ENCODE peak calls at places on chromosome 12, in seven cellular contexts. Y, U, S, Q, P, A and D are unnamed samples.

GRCh38 chr12:120100630-120101029 is 15.9 kb downstream of the RAB35 start:
- DNase-seq in Y (no peak), U (no peak), P (no peak), Q (no peak), S (no peak), A (no peak), D (peak; percentile 69)

GRCh38 chr12:120261951-120262851 is 3.3 kb downstream of the PXN start:
- DNase-seq in A (peak; percentile 34), S (peak; percentile 67), P (no peak), Y (peak; percentile 55), Q (peak; percentile 74), U (no peak), D (no peak)

GRCh38 chr12:91017511-91018263 is 12.9 kb upstream of the EPYC start:
- DNase-seq in P (no peak), A (no peak), U (no peak), Q (no peak), Y (no peak), S (no peak), D (no peak)

GRCh38 chr12:82923935-82924334 is 237.2 kb downstream of the TMTC2 start:
- DNase-seq in Y (no peak), U (no peak), Q (no peak), P (no peak), S (no peak), A (no peak), D (no peak)

GRCh38 chr12:12505544-12506501 is 56.8 kb downstream of the DUSP16 start:
- DNase-seq in U (no peak), A (no peak), P (no peak), S (peak; percentile 70), Q (no peak), Y (peak; percentile 73), D (peak; percentile 87)

GRCh38 chr12:130063866-130064265 is 98.4 kb upstream of the FZD10 start:
- DNase-seq in P (no peak), U (no peak), Y (no peak), Q (no peak), A (no peak), S (no peak), D (no peak)

GRCh38 chr12:2640709-2641108 is 154.1 kb upstream of the FKBP4 start:
- DNase-seq in P (no peak), S (peak; percentile 95), Q (peak; percentile 76), U (no peak), Y (peak; percentile 95), A (peak; percentile 52), D (peak; percentile 98)

GRCh38 chr12:121128908-121129704 is 3.6 kb upstream of the P2RX7 start:
- DNase-seq in U (peak; percentile 93), Y (no peak), P (no peak), S (peak; percentile 85), Q (peak; percentile 55), A (peak; percentile 36), D (peak; percentile 7)

GRCh38 chr12:84508325-84508861 is 404.2 kb downstream of the SLC6A15 start:
- DNase-seq in U (no peak), Q (peak; percentile 60), P (peak; percentile 3), Y (peak; percentile 80), A (peak; percentile 24), S (peak; percentile 78), D (peak; percentile 88)

GRCh38 chr12:108582981-108583770 is 14.7 kb downstream of the TMEM119 start:
- DNase-seq in Y (no peak), P (no peak), U (no peak), S (no peak), A (no peak), Q (no peak), D (no peak)

GRCh38 chr12:25690996-25691864 is 138.1 kb upstream of the LMNTD1 start:
- DNase-seq in S (no peak), P (no peak), Q (no peak), U (peak; percentile 23), A (no peak), Y (no peak), D (no peak)

GRCh38 chr12:24398605-24399004 is 449.1 kb upstream of the SOX5 start:
- DNase-seq in Y (no peak), A (no peak), U (no peak), Q (no peak), S (peak; percentile 23), P (no peak), D (no peak)

GRCh38 chr12:108812324-108812723 is 45.1 kb downstream of the SSH1 start:
- DNase-seq in S (no peak), P (no peak), Q (no peak), Y (no peak), U (no peak), A (no peak), D (no peak)

GRCh38 chr12:115273446-115273845 is 589.5 kb upstream of the TBX3 start:
- DNase-seq in U (no peak), P (no peak), Y (no peak), Q (no peak), S (no peak), A (no peak), D (no peak)

GRCh38 chr12:76080729-76081415 is 3.6 kb downstream of the NAP1L1 start:
- DNase-seq in P (no peak), A (peak; percentile 18), S (peak; percentile 20), U (no peak), Q (peak; percentile 37), Y (no peak), D (peak; percentile 6)

GRCh38 chr12:39619660-39620433 is at the start of gene ABCD2:
- DNase-seq in A (peak; percentile 28), P (peak; percentile 66), Q (peak; percentile 65), Y (peak; percentile 68), S (peak; percentile 86), U (peak; percentile 55), D (peak; percentile 86)

GRCh38 chr12:12736759-12737676 is 19.9 kb downstream of the CDKN1B start:
- DNase-seq in A (no peak), Q (peak; percentile 50), Y (peak; percentile 94), P (no peak), S (peak; percentile 69), U (no peak), D (peak; percentile 68)

GRCh38 chr12:104095289-104095688 is 31.0 kb downstream of the HCFC2 start:
- DNase-seq in Q (no peak), U (no peak), S (no peak), P (no peak), A (no peak), Y (no peak), D (no peak)

GRCh38 chr12:57477710-57478681 is 1.7 kb downstream of the ARHGAP9 start:
- DNase-seq in Y (no peak), Q (no peak), U (peak; percentile 80), S (peak; percentile 31), A (no peak), P (no peak), D (no peak)

GRCh38 chr12:10634427-10634826 is 21.0 kb upstream of the MAGOHB start:
- DNase-seq in P (no peak), S (peak; percentile 58), U (no peak), Y (peak; percentile 82), A (no peak), Q (no peak), D (peak; percentile 84)

GRCh38 chr12:65962921-65963883 is 138.9 kb downstream of the HMGA2 start:
- DNase-seq in A (peak; percentile 47), U (no peak), Y (no peak), Q (peak; percentile 47), P (peak; percentile 16), S (no peak), D (peak; percentile 57)

GRCh38 chr12:109744991-109745942 is 31.6 kb downstream of the FAM222A start:
- DNase-seq in U (no peak), S (peak; percentile 47), Q (no peak), Y (no peak), P (no peak), A (peak; percentile 57), D (no peak)

GRCh38 chr12:95629392-95629791 is 78.1 kb upstream of the USP44 start:
- DNase-seq in U (no peak), S (no peak), Q (no peak), A (no peak), Y (no peak), P (no peak), D (no peak)

GRCh38 chr12:26719852-26720251 is 113.1 kb downstream of the ITPR2 start:
- DNase-seq in A (no peak), Q (no peak), Y (no peak), P (no peak), S (peak; percentile 39), U (no peak), D (peak; percentile 47)
- TF ChIP-seq CTCF in A (no peak), Q (no peak), Y (peak; percentile 43), P (peak; percentile 23), S (peak; percentile 53), U (no peak), D (peak; percentile 9)

DNA sequence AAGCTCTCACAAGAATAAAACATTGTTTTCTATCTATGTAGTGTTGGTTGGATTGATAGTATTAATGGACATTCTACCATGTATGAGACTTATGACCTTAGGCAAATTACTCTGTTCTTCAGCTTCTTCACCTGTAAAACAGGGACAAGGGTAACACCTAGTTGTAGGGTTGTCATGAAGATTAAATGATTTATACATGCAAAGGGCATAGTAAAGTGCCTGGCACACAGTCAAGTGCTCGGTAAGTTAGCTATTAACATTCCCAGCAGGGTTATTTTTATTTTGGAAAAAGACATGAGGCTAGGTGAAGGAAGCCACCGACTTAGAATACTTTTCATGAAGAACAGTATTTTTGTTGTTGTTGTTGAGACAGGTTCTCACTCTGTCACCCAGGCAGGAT is 71.2 kb upstream of the PLXNC1 start:
- DNase-seq in Y (no peak), A (no peak), U (no peak), P (no peak), S (no peak), Q (no peak), D (no peak)
- TF ChIP-seq CTCF in Y (no peak), A (no peak), U (no peak), P (no peak), S (no peak), Q (no peak), D (no peak)

GRCh38 chr12:93895096-93895460 is 217.9 kb downstream of the CRADD start:
- DNase-seq in U (no peak), Q (no peak), P (no peak), A (no peak), Y (no peak), S (peak; percentile 64), D (no peak)
- TF ChIP-seq CTCF in U (no peak), Q (no peak), P (no peak), A (no peak), Y (peak; percentile 34), S (peak; percentile 40), D (peak; percentile 37)

GRCh38 chr12:77687346-77687745 is 143.3 kb upstream of the NAV3 start:
- DNase-seq in P (no peak), S (no peak), A (no peak), Y (no peak), U (no peak), Q (no peak), D (peak; percentile 44)

GRCh38 chr12:77682488-77682887 is 148.2 kb upstream of the NAV3 start:
- DNase-seq in Q (no peak), S (no peak), U (no peak), Y (no peak), A (no peak), P (no peak), D (no peak)

GRCh38 chr12:77685906-77686305 is 144.8 kb upstream of the NAV3 start:
- DNase-seq in U (no peak), S (no peak), Y (no peak), P (no peak), Q (no peak), A (no peak), D (peak; percentile 35)

GRCh38 chr12:77686760-77687159 is 143.9 kb upstream of the NAV3 start:
- DNase-seq in Y (no peak), P (no peak), Q (no peak), U (no peak), S (peak; percentile 56), A (no peak), D (no peak)

DNA sequence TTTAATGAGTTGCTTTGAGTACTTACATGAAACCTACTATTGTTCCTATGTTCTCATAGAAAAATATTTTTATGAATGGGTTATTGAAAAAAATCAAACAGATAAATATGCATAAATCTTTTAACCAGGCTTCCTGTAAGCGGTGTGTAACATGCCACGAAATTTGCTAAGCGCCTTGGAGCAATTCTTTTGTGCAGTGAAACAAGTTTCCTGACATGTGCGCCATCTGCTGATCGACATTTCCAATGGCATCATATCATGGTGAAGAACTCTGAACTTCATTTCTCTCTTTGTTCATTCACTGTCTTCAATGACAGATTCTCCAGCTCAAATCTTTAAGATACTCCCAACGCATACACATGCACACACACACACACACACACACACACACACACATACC is 145.6 kb upstream of the NAV3 start:
- DNase-seq in P (peak; percentile 61), Q (peak; percentile 76), U (peak; percentile 12), A (peak; percentile 66), S (peak; percentile 92), Y (peak; percentile 64), D (peak; percentile 70)
- TF ChIP-seq CTCF in P (peak; percentile 52), Q (peak; percentile 66), U (peak; percentile 61), A (peak; percentile 45), S (peak; percentile 80), Y (peak; percentile 81), D (peak; percentile 64)